ENCODE peak calls at places on chromosomes 4 and X, in five cellular contexts. K is SW480; S is activated naive CD8-positive, alpha-beta T cell treated with anti-CD3 and anti-CD28 coated beads, Interleukin-2, amount 50 U/mL, for 16 hours; O is K562; N is Panc1. W is an unnamed sample.

GRCh38 chr4:82447886-82448285 is 17.5 kb downstream of the ENOPH1 start:
- DNase-seq in K (no peak), S (no peak), O (no peak), N (no peak), W (no peak)

GRCh38 chr4:85901500-85901899 is 426.6 kb downstream of the ARHGAP24 start:
- DNase-seq in K (no peak), S (no peak), O (no peak), N (peak; percentile 15), W (no peak)

GRCh38 chrX:39736219-39737211 is 361.2 kb downstream of the BCOR start:
- DNase-seq in K (no peak), S (no peak), O (no peak), N (no peak), W (no peak)

GRCh38 chrX:9677098-9677739 is 88.4 kb downstream of the GPR143 start:
- DNase-seq in K (peak; percentile 8), S (no peak), O (no peak), N (no peak), W (no peak)

GRCh38 chr4:8282742-8283141 is 13.2 kb downstream of the HTRA3 start:
- DNase-seq in K (no peak), S (no peak), O (no peak), N (no peak), W (no peak)

GRCh38 chr4:154626793-154627484 is 14.5 kb upstream of the FGG start:
- DNase-seq in K (no peak), S (peak; percentile 2), O (peak; percentile 63), N (no peak), W (no peak)

GRCh38 chr4:184320630-184321029 is 103.0 kb upstream of the ENPP6 start:
- DNase-seq in K (no peak), S (no peak), O (no peak), N (no peak), W (no peak)

GRCh38 chr4:118589471-118590055 is 95.6 kb upstream of the METTL14 start:
- DNase-seq in K (no peak), S (no peak), O (no peak), N (no peak), W (no peak)

GRCh38 chrX:110667706-110668105 is 127.9 kb downstream of the CHRDL1 start:
- DNase-seq in K (peak; percentile 47), S (no peak), O (no peak), N (no peak), W (no peak)

GRCh38 chrX:139803224-139803623 is 95.3 kb upstream of the MCF2 start:
- DNase-seq in K (no peak), S (no peak), O (no peak), N (no peak), W (no peak)

GRCh38 chr4:127623755-127624087 is 9.0 kb upstream of the INTU start:
- DNase-seq in K (no peak), S (no peak), O (no peak), N (no peak), W (no peak)

GRCh38 chrX:91435465-91435864 is 826 bp downstream of the PABPC5 start:
- DNase-seq in K (no peak), S (no peak), O (no peak), N (no peak), W (no peak)

GRCh38 chr4:61220556-61220955 is 20.4 kb downstream of the ADGRL3 start:
- DNase-seq in K (no peak), S (no peak), O (no peak), N (no peak), W (no peak)

GRCh38 chr4:126888968-126889367 is 743.8 kb upstream of the INTU start:
- DNase-seq in K (no peak), S (no peak), O (no peak), N (no peak), W (no peak)

GRCh38 chrX:109089359-109089758 is 353.0 kb upstream of the IRS4 start:
- DNase-seq in K (no peak), S (no peak), O (no peak), N (no peak), W (no peak)

GRCh38 chrX:47518105-47518504 is 35.1 kb upstream of the ZNF41 start:
- DNase-seq in K (no peak), S (no peak), O (no peak), N (no peak), W (no peak)

GRCh38 chr4:581753-582361 is 5.8 kb upstream of the TMEM271 start:
- DNase-seq in K (peak; percentile 79), S (no peak), O (no peak), N (no peak), W (no peak)

GRCh38 chr4:5774416-5775056 is 63.5 kb downstream of the EVC start:
- DNase-seq in K (no peak), S (no peak), O (no peak), N (no peak), W (no peak)

GRCh38 chr4:120155287-120155686 is 88.6 kb upstream of the MAD2L1 start:
- DNase-seq in K (no peak), S (no peak), O (no peak), N (no peak), W (no peak)